ENCODE peak calls at places on chromosomes 16 and 17, in four cellular contexts. Y is lower lobe of right lung, W is mesenchymal stem cell, C is left ventricle myocardium inferior. F is an unnamed sample.

GRCh38 chr17:32192379-32192778 is 50.1 kb downstream of the RHOT1 start:
- DNase-seq in Y (no peak), W (no peak), C (no peak), F (no peak)

GRCh38 chr17:55458977-55459376 is 37.3 kb upstream of the MMD start:
- DNase-seq in Y (no peak), W (peak; percentile 82), C (no peak), F (no peak)

GRCh38 chr16:6016530-6017184 is 919.1 kb upstream of the EEF2KMT start:
- DNase-seq in Y (no peak), W (no peak), C (no peak), F (peak; percentile 54)

GRCh38 chr17:45160505-45161287 is 979 bp upstream of the HEXIM2 start:
- DNase-seq in Y (peak; percentile 81), W (peak; percentile 73), C (peak; percentile 74), F (peak; percentile 85)

GRCh38 chr16:66687906-66688625 is 8.5 kb downstream of the CMTM4 start:
- DNase-seq in Y (no peak), W (no peak), C (no peak), F (no peak)

GRCh38 chr17:48198950-48199541 is 91.5 kb downstream of the SNX11 start:
- DNase-seq in Y (no peak), W (peak; percentile 47), C (no peak), F (no peak)

GRCh38 chr16:3530371-3530914 is 29.6 kb downstream of the CLUAP1 start:
- DNase-seq in Y (no peak), W (no peak), C (no peak), F (no peak)

GRCh38 chr17:82598256-82599011 is 49.8 kb downstream of the WDR45B start:
- DNase-seq in Y (peak; percentile 37), W (peak; percentile 42), C (no peak), F (no peak)

GRCh38 chr16:23039118-23039517 is 110.1 kb downstream of the USP31 start:
- DNase-seq in Y (no peak), W (no peak), C (no peak), F (no peak)

GRCh38 chr16:79564594-79565210 is 35.8 kb downstream of the MAF start:
- DNase-seq in Y (no peak), W (no peak), C (no peak), F (no peak)

GRCh38 chr17:29590261-29590978 is 972 bp upstream of the GIT1 start:
- DNase-seq in Y (peak; percentile 45), W (peak; percentile 68), C (no peak), F (peak; percentile 56)

GRCh38 chr16:2858245-2859025 is 465 bp upstream of the PRSS22 start:
- DNase-seq in Y (peak; percentile 90), W (no peak), C (no peak), F (no peak)

GRCh38 chr16:67649494-67649931 is 4.6 kb downstream of the CARMIL2 start:
- DNase-seq in Y (peak; percentile 38), W (no peak), C (no peak), F (no peak)

GRCh38 chr16:66830422-66831404 is at the start of gene NAE1:
- DNase-seq in Y (peak; percentile 91), W (peak; percentile 85), C (peak; percentile 88), F (peak; percentile 94)

GRCh38 chr17:6035801-6036394 is 34.3 kb upstream of the WSCD1 start:
- DNase-seq in Y (no peak), W (no peak), C (no peak), F (no peak)

GRCh38 chr17:46770818-46771600 is 47.5 kb downstream of the WNT3 start:
- DNase-seq in Y (peak; percentile 61), W (peak; percentile 63), C (peak; percentile 29), F (peak; percentile 77)
- H3K4me3 ChIP-seq in Y (peak overlapping the region; percentile 53), W (no peak overlapping the region), C (peak overlapping the region; percentile 75), F (peak overlapping the region; percentile 40)

GRCh38 chr16:9089660-9090059 is 1.8 kb upstream of the HAPSTR1 start:
- DNase-seq in Y (no peak), W (no peak), C (no peak), F (no peak)
- H3K4me3 ChIP-seq in Y (no peak overlapping the region), W (peak overlapping the region; percentile 81), C (peak overlapping the region; percentile 94), F (no peak overlapping the region)

GRCh38 chr16:85463228-85463611 is 149.9 kb upstream of the GSE1 start:
- DNase-seq in Y (no peak), W (no peak), C (no peak), F (peak; percentile 76)

GRCh38 chr16:85460983-85461813 is 151.9 kb upstream of the GSE1 start:
- DNase-seq in Y (no peak), W (peak; percentile 88), C (no peak), F (peak; percentile 74)

GRCh38 chr16:85461814-85462404 is 151.2 kb upstream of the GSE1 start:
- DNase-seq in Y (peak; percentile 75), W (peak; percentile 83), C (no peak), F (peak; percentile 53)

GRCh38 chr16:85463672-85464071 is 149.4 kb upstream of the GSE1 start:
- DNase-seq in Y (no peak), W (no peak), C (no peak), F (no peak)

GRCh38 chr16:85462405-85463227 is 150.5 kb upstream of the GSE1 start:
- DNase-seq in Y (no peak), W (peak; percentile 41), C (peak; percentile 53), F (peak; percentile 82)
- H3K4me3 ChIP-seq in Y (peak overlapping the region; percentile 34), W (peak overlapping the region; percentile 66), C (peak overlapping the region; percentile 60), F (no peak overlapping the region)

GRCh38 chr16:89695086-89695874 is 6.2 kb downstream of the SPATA2L start:
- DNase-seq in Y (peak; percentile 49), W (no peak), C (no peak), F (no peak)

GRCh38 chr16:89697161-89697615 is 4.3 kb downstream of the SPATA2L start:
- DNase-seq in Y (peak; percentile 50), W (no peak), C (no peak), F (peak; percentile 14)

GRCh38 chr16:89697616-89698331 is 3.7 kb downstream of the SPATA2L start:
- DNase-seq in Y (peak; percentile 42), W (no peak), C (no peak), F (peak; percentile 21)

GRCh38 chr16:89695875-89696597 is 5.5 kb downstream of the SPATA2L start:
- DNase-seq in Y (peak; percentile 48), W (no peak), C (no peak), F (peak; percentile 14)

DNA sequence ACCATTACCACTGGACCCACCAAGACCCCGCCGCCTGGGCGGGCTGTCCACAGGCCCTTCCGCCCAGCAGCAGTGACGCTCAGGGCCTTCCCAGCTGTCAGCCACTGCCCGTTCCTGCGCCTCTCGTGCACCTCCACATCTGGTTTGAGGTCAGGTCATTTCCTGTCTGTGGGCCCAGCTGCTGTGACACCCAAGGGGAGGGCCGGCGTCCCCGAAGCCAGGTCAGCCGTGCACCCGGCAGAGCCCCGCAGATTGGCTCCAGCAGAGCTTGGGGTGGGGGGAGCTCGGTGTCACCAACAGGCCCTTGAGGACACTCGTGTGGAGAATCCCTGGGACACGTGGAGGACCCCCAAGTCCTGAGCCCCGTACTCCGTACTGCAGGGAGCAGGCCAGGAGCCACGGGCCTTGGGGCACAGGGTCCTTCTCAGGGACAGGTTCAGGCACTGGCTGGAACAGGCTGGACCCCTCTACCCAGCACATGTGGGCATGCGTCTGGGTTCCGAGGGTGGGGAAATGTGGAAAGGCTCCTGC is 4.8 kb downstream of the SPATA2L start:
- DNase-seq in Y (peak; percentile 50), W (peak; percentile 36), C (no peak), F (peak; percentile 37)
- H3K4me3 ChIP-seq in Y (no peak overlapping the region), W (no peak overlapping the region), C (no peak overlapping the region), F (no peak overlapping the region)

GRCh38 chr16:75248536-75249380 is 2.7 kb downstream of the BCAR1 start:
- DNase-seq in Y (no peak), W (no peak), C (no peak), F (no peak)
- H3K4me3 ChIP-seq in Y (peak overlapping the region; percentile 17), W (no peak overlapping the region), C (peak overlapping the region; percentile 97), F (no peak overlapping the region)

GRCh38 chr17:34979650-34980352 is 511 bp upstream of the LIG3 start:
- DNase-seq in Y (no peak), W (peak; percentile 18), C (no peak), F (peak; percentile 62)
- H3K4me3 ChIP-seq in Y (peak overlapping the region; percentile 77), W (peak overlapping the region; percentile 81), C (peak overlapping the region; percentile 99), F (peak overlapping the region; percentile 80)